ENCODE peak calls at places on chromosomes 2 and 18, in seven cellular contexts. One of them, this sample, is unnamed.

GRCh38 chr18:75582406-75582821 is 154.9 kb upstream of the SMIM21 start:
- DNase-seq in left colon: no peak
- DNase-seq in naive B cell: no peak
- DNase-seq in T1000: no peak
- DNase-seq in fibroblast of the conjunctiva: no peak
- DNase-seq in NCI-H1694: no peak
- DNase-seq in NCI-H774: no peak
- DNase-seq in this sample: no peak

GRCh38 chr2:159557437-159558034 is 58.8 kb downstream of the BAZ2B start:
- DNase-seq in left colon: no peak
- DNase-seq in naive B cell: no peak
- DNase-seq in T1000: no peak
- DNase-seq in fibroblast of the conjunctiva: no peak
- DNase-seq in NCI-H1694: no peak
- DNase-seq in NCI-H774: no peak
- DNase-seq in this sample: no peak

GRCh38 chr2:82652117-82652516 is 1807.0 kb downstream of the SUCLG1 start:
- DNase-seq in left colon: no peak
- DNase-seq in naive B cell: no peak
- DNase-seq in T1000: no peak
- DNase-seq in fibroblast of the conjunctiva: no peak
- DNase-seq in NCI-H1694: no peak
- DNase-seq in NCI-H774: no peak
- DNase-seq in this sample: no peak

GRCh38 chr2:69077224-69077953 is 64.4 kb downstream of the ANTXR1 start:
- DNase-seq in left colon: no peak
- DNase-seq in naive B cell: no peak
- DNase-seq in T1000: no peak
- DNase-seq in fibroblast of the conjunctiva: no peak
- DNase-seq in NCI-H1694: no peak
- DNase-seq in NCI-H774: no peak
- DNase-seq in this sample: no peak

GRCh38 chr2:70948350-70949003 is 12.8 kb downstream of the ATP6V1B1 start:
- DNase-seq in left colon: peak; percentile 83
- DNase-seq in naive B cell: peak; percentile 70
- DNase-seq in T1000: peak; percentile 33
- DNase-seq in fibroblast of the conjunctiva: peak; percentile 42
- DNase-seq in NCI-H1694: peak; percentile 72
- DNase-seq in NCI-H774: peak; percentile 47
- DNase-seq in this sample: peak; percentile 66

GRCh38 chr18:52451252-52451651 is 111.3 kb downstream of the DCC start:
- DNase-seq in left colon: no peak
- DNase-seq in naive B cell: no peak
- DNase-seq in T1000: no peak
- DNase-seq in fibroblast of the conjunctiva: no peak
- DNase-seq in NCI-H1694: no peak
- DNase-seq in NCI-H774: no peak
- DNase-seq in this sample: no peak

GRCh38 chr18:60018801-60019462 is 119.1 kb downstream of the PMAIP1 start:
- DNase-seq in left colon: no peak
- DNase-seq in naive B cell: no peak
- DNase-seq in T1000: no peak
- DNase-seq in fibroblast of the conjunctiva: no peak
- DNase-seq in NCI-H1694: no peak
- DNase-seq in NCI-H774: no peak
- DNase-seq in this sample: no peak

GRCh38 chr2:152500777-152501176 is 165.8 kb downstream of the FMNL2 start:
- DNase-seq in left colon: no peak
- DNase-seq in naive B cell: no peak
- DNase-seq in T1000: no peak
- DNase-seq in fibroblast of the conjunctiva: no peak
- DNase-seq in NCI-H1694: no peak
- DNase-seq in NCI-H774: no peak
- DNase-seq in this sample: no peak

GRCh38 chr2:9897796-9898195 is 53.7 kb upstream of the GRHL1 start:
- DNase-seq in left colon: no peak
- DNase-seq in naive B cell: no peak
- DNase-seq in T1000: no peak
- DNase-seq in fibroblast of the conjunctiva: no peak
- DNase-seq in NCI-H1694: peak; percentile 15
- DNase-seq in NCI-H774: no peak
- DNase-seq in this sample: no peak

GRCh38 chr18:80249217-80250093 is 2.1 kb upstream of the PARD6G start:
- DNase-seq in left colon: no peak
- DNase-seq in naive B cell: no peak
- DNase-seq in T1000: no peak
- DNase-seq in fibroblast of the conjunctiva: no peak
- DNase-seq in NCI-H1694: no peak
- DNase-seq in NCI-H774: no peak
- DNase-seq in this sample: no peak

GRCh38 chr18:24130494-24130893 is 8.4 kb upstream of the CABYR start:
- DNase-seq in left colon: no peak
- DNase-seq in naive B cell: no peak
- DNase-seq in T1000: no peak
- DNase-seq in fibroblast of the conjunctiva: no peak
- DNase-seq in NCI-H1694: no peak
- DNase-seq in NCI-H774: no peak
- DNase-seq in this sample: no peak

GRCh38 chr18:39841133-39842041 is 2113.6 kb upstream of the PIK3C3 start:
- DNase-seq in left colon: peak; percentile 56
- DNase-seq in naive B cell: no peak
- DNase-seq in T1000: no peak
- DNase-seq in fibroblast of the conjunctiva: peak; percentile 77
- DNase-seq in NCI-H1694: peak; percentile 54
- DNase-seq in NCI-H774: peak; percentile 77
- DNase-seq in this sample: peak; percentile 51

GRCh38 chr2:232652505-232652851 is 19.1 kb downstream of the EFHD1 start:
- DNase-seq in left colon: no peak
- DNase-seq in naive B cell: no peak
- DNase-seq in T1000: no peak
- DNase-seq in fibroblast of the conjunctiva: no peak
- DNase-seq in NCI-H1694: no peak
- DNase-seq in NCI-H774: no peak
- DNase-seq in this sample: no peak

This sample was measured in mucosa of descending colon.